ENCODE peak calls at places on chromosomes 7 and 10, in four cellular contexts. H, E, A and V are unnamed samples.

GRCh38 chr10:79243211-79244067 is 103.8 kb upstream of the PPIF start:
- DNase-seq in H (no peak), E (peak), A (no peak), V (peak)

GRCh38 chr10:126225672-126226007 is 162.6 kb downstream of the ADAM12 start:
- DNase-seq in H (no peak), E (no peak), A (no peak), V (no peak)

GRCh38 chr7:1843921-1844335 is 173.9 kb downstream of the ELFN1 start:
- DNase-seq in H (no peak), E (no peak), A (no peak), V (no peak)

GRCh38 chr7:96337519-96337918 is 15.6 kb upstream of the SLC25A13 start:
- DNase-seq in H (no peak), E (no peak), A (no peak), V (no peak)

GRCh38 chr10:123669901-123670300 is 3.7 kb downstream of the GPR26 start:
- DNase-seq in H (no peak), E (no peak), A (no peak), V (no peak)

GRCh38 chr10:91300011-91300575 is 79.6 kb downstream of the PCGF5 start:
- DNase-seq in H (no peak), E (no peak), A (no peak), V (peak)

GRCh38 chr7:142323706-142324105 is 65.8 kb upstream of the PRSS58 start:
- DNase-seq in H (no peak), E (peak), A (peak), V (peak)

GRCh38 chr7:2601907-2602735 is 29.7 kb upstream of the TTYH3 start:
- DNase-seq in H (no peak), E (no peak), A (no peak), V (no peak)

GRCh38 chr10:71277914-71278665 is 41.0 kb upstream of the SLC29A3 start:
- DNase-seq in H (no peak), E (no peak), A (no peak), V (no peak)

GRCh38 chr10:83301732-83302131 is 837.6 kb upstream of the GHITM start:
- DNase-seq in H (no peak), E (no peak), A (no peak), V (no peak)

GRCh38 chr10:61627266-61627665 is 35.5 kb upstream of the CABCOCO1 start:
- DNase-seq in H (peak), E (no peak), A (no peak), V (no peak)

GRCh38 chr7:94431203-94431602 is 36.5 kb downstream of the COL1A2 start:
- DNase-seq in H (no peak), E (no peak), A (no peak), V (no peak)

GRCh38 chr10:47303866-47304265 is 3.9 kb downstream of the GDF10 start:
- DNase-seq in H (no peak), E (no peak), A (no peak), V (no peak)

GRCh38 chr10:104472957-104473745 is 119.5 kb downstream of the CFAP58 start:
- DNase-seq in H (peak), E (no peak), A (no peak), V (peak)

DNA sequence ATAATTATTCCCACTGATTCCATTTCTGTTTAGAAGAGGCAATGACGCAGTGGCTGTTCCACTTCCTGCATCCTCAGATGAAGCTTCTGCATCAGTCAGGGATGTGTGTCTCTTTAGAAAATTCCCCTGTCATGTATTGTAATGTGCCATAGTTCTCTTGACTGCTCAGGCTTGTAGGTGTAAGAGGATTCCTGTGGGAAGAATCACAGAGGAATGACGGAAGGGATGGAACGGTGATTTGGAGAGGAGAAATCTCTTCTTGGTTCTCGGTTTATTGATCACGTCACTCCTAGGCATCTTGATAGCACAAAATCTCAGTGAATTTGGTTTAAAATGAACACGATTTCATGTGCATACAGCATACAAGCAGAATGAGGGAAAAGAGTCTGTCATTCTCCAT is 69.8 kb upstream of the PRKCQ start:
- DNase-seq in H (no peak), E (no peak), A (no peak), V (no peak)
- H4K5ac ChIP-seq in H (no peak), E (no peak), A (no peak), V (no peak)

GRCh38 chr10:4581929-4582328 is 244.1 kb upstream of the AKR1E2 start:
- DNase-seq in H (no peak), E (no peak), A (no peak), V (no peak)
- H4K5ac ChIP-seq in H (no peak), E (no peak), A (no peak), V (no peak)

GRCh38 chr10:88097092-88097894 is 233.9 kb downstream of the PTEN start:
- DNase-seq in H (peak), E (no peak), A (no peak), V (no peak)
- H4K5ac ChIP-seq in H (peak), E (no peak), A (no peak), V (no peak)

GRCh38 chr10:128297709-128298457 is 171.7 kb upstream of the MKI67 start:
- DNase-seq in H (no peak), E (no peak), A (no peak), V (no peak)

GRCh38 chr10:128296608-128297007 is 170.4 kb upstream of the MKI67 start:
- DNase-seq in H (no peak), E (no peak), A (no peak), V (no peak)

GRCh38 chr10:128295003-128295402 is 168.8 kb upstream of the MKI67 start:
- DNase-seq in H (no peak), E (no peak), A (no peak), V (no peak)
- H4K5ac ChIP-seq in H (no peak), E (no peak), A (no peak), V (no peak)

DNA sequence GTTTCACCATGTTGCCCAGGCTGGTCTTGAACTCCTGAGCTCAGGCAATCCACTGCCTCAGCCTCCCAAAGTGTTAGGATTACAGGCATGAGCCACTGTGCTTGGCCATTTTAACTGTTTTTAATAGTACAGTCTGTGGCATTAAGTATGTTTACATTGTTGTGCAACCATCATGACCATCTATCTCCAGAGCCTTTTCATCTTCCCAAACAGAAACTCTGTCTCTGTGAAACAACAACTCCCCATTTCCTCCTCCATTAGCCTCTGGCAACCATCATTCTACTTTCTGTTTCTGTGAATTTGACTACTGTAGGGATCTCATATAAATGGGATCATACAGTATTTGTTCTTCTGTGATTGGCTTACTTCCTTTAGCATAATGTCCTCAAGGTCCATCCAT is 48.3 kb upstream of the SEPHS1 start:
- DNase-seq in H (no peak), E (no peak), A (no peak), V (no peak)
- H4K5ac ChIP-seq in H (no peak), E (no peak), A (no peak), V (no peak)

GRCh38 chr7:121558288-121558687 is 162.2 kb upstream of the FAM3C start:
- DNase-seq in H (no peak), E (no peak), A (no peak), V (peak)

GRCh38 chr7:121563177-121563576 is 167.1 kb upstream of the FAM3C start:
- DNase-seq in H (no peak), E (no peak), A (no peak), V (peak)

GRCh38 chr7:121562274-121562673 is 166.2 kb upstream of the FAM3C start:
- DNase-seq in H (peak), E (no peak), A (no peak), V (peak)

GRCh38 chr7:121557034-121557892 is 161.2 kb upstream of the FAM3C start:
- DNase-seq in H (no peak), E (no peak), A (no peak), V (no peak)

GRCh38 chr7:121561717-121562116 is 165.6 kb upstream of the FAM3C start:
- DNase-seq in H (no peak), E (no peak), A (no peak), V (no peak)
- H4K5ac ChIP-seq in H (no peak), E (no peak), A (no peak), V (no peak)

DNA sequence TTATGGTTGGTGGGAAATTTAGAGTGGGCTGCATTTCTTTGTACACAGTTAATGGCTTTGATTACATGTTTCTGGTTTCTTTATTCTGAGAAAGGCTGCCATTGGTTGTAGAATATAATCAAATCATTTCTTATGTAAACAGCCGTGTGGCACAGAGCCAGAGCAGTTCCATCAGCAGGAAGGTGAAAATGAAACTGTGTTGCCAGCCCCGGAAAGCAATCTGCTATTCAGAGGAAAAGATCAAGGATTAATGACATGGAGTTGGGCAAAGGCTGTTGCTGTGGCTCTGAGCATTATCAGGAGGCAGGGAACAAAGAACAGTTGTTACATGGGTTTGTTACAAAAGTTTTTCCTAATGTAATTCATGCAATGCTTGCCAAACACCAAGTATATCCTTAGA is 74.2 kb upstream of the ZNF716 start:
- DNase-seq in H (no peak), E (no peak), A (no peak), V (no peak)
- H4K5ac ChIP-seq in H (no peak), E (no peak), A (no peak), V (no peak)